ENCODE peak calls at places on chromosomes 2 and 18, in six cellular contexts. D is esophagus squamous epithelium, C is choroid plexus epithelial cell, U is endodermal cell, G is endothelial cell of umbilical vein, W is foreskin keratinocyte. K is an unnamed sample.

GRCh38 chr2:40103163-40103562 is 324.1 kb upstream of the THUMPD2 start:
- DNase-seq in U (no peak), C (peak; percentile 75), D (no peak), G (no peak), W (peak; percentile 68), K (peak; percentile 68)

GRCh38 chr2:165990846-165991245 is 37.3 kb upstream of the TTC21B start:
- DNase-seq in D (no peak), C (no peak), W (no peak), U (no peak), G (no peak), K (no peak)

GRCh38 chr2:105877945-105878344 is 133.2 kb downstream of the NCK2 start:
- DNase-seq in U (no peak), W (no peak), G (no peak), D (no peak), C (no peak), K (no peak)

GRCh38 chr2:201960300-201960699 is 73.4 kb upstream of the FZD7 start:
- DNase-seq in C (no peak), W (no peak), G (no peak), U (no peak), D (no peak), K (no peak)

GRCh38 chr2:237012577-237013237 is 73.0 kb upstream of the COPS8 start:
- DNase-seq in G (peak; percentile 96), D (no peak), C (peak; percentile 87), U (no peak), W (no peak), K (no peak)

GRCh38 chr2:21939961-21940360 is 816.2 kb downstream of the TDRD15 start:
- DNase-seq in W (no peak), C (peak; percentile 1), D (no peak), G (no peak), U (no peak), K (peak; percentile 30)

GRCh38 chr18:22271030-22271429 is 101.6 kb downstream of the GATA6 start:
- DNase-seq in U (no peak), C (no peak), W (no peak), D (no peak), G (no peak), K (no peak)

GRCh38 chr2:188517549-188518255 is 226.0 kb downstream of the GULP1 start:
- DNase-seq in W (peak; percentile 6), G (no peak), U (no peak), C (no peak), D (no peak), K (no peak)

GRCh38 chr2:202639233-202639632 is 4.5 kb downstream of the FAM117B start:
- DNase-seq in W (no peak), U (no peak), G (no peak), D (no peak), C (no peak), K (no peak)

GRCh38 chr2:328761-329160 is 40.9 kb upstream of the ALKAL2 start:
- DNase-seq in G (no peak), W (peak; percentile 51), C (peak; percentile 47), D (no peak), U (no peak), K (peak; percentile 61)

GRCh38 chr2:66170681-66171234 is 264.2 kb upstream of the MEIS1 start:
- DNase-seq in C (no peak), D (no peak), U (no peak), W (peak; percentile 22), G (no peak), K (peak; percentile 85)

GRCh38 chr2:74522516-74522915 is 3.5 kb downstream of the DQX1 start:
- DNase-seq in W (no peak), C (no peak), U (no peak), D (no peak), G (no peak), K (no peak)

GRCh38 chr18:59022167-59022945 is 117.3 kb upstream of the SEC11C start:
- DNase-seq in G (no peak), D (no peak), W (no peak), C (no peak), U (peak; percentile 15), K (no peak)

GRCh38 chr18:47458483-47458882 is 207.0 kb upstream of the SKOR2 start:
- DNase-seq in D (no peak), C (no peak), U (no peak), W (no peak), G (no peak), K (no peak)

GRCh38 chr2:160006466-160006865 is 55.9 kb downstream of the PLA2R1 start:
- DNase-seq in G (no peak), D (no peak), W (no peak), U (no peak), C (peak; percentile 17), K (no peak)

GRCh38 chr2:54429811-54430600 is 26.1 kb upstream of the SPTBN1 start:
- DNase-seq in C (no peak), G (peak; percentile 70), W (no peak), U (no peak), D (no peak), K (no peak)

GRCh38 chr18:21704603-21705364 is at the start of gene ABHD3:
- DNase-seq in G (peak; percentile 88), D (peak; percentile 52), U (peak; percentile 96), C (peak; percentile 91), W (peak; percentile 82), K (peak; percentile 92)

GRCh38 chr18:74380916-74381315 is 65.3 kb downstream of the C18orf63 start:
- DNase-seq in D (no peak), C (no peak), W (no peak), U (no peak), G (no peak), K (no peak)

GRCh38 chr2:112959109-112959591 is 18.7 kb upstream of the IL36G start:
- DNase-seq in C (no peak), G (no peak), W (peak; percentile 13), D (no peak), U (peak; percentile 74), K (no peak)

GRCh38 chr2:237092920-237093781 is 7.5 kb downstream of the COPS8 start:
- DNase-seq in W (peak; percentile 40), C (peak; percentile 90), D (no peak), U (no peak), G (peak; percentile 84), K (peak; percentile 86)

GRCh38 chr2:70043252-70043875 is 43.9 kb upstream of the PCBP1 start:
- DNase-seq in U (no peak), D (peak; percentile 12), C (no peak), G (no peak), W (no peak), K (no peak)

GRCh38 chr2:54083021-54083420 is 32.4 kb upstream of the ACYP2 start:
- DNase-seq in D (no peak), C (no peak), U (peak; percentile 56), G (no peak), W (no peak), K (no peak)

GRCh38 chr2:136246086-136246669 is 128.2 kb upstream of the CXCR4 start:
- DNase-seq in W (no peak), C (peak; percentile 43), D (peak; percentile 18), U (peak; percentile 77), G (peak; percentile 29), K (peak; percentile 33)

GRCh38 chr2:107276034-107276433 is 390.1 kb upstream of the ST6GAL2 start:
- DNase-seq in G (no peak), W (no peak), U (no peak), C (peak; percentile 2), D (no peak), K (no peak)

GRCh38 chr18:78506031-78506461 is 473.6 kb upstream of the SALL3 start:
- DNase-seq in U (peak; percentile 88), G (no peak), C (no peak), W (no peak), D (no peak), K (no peak)

DNA sequence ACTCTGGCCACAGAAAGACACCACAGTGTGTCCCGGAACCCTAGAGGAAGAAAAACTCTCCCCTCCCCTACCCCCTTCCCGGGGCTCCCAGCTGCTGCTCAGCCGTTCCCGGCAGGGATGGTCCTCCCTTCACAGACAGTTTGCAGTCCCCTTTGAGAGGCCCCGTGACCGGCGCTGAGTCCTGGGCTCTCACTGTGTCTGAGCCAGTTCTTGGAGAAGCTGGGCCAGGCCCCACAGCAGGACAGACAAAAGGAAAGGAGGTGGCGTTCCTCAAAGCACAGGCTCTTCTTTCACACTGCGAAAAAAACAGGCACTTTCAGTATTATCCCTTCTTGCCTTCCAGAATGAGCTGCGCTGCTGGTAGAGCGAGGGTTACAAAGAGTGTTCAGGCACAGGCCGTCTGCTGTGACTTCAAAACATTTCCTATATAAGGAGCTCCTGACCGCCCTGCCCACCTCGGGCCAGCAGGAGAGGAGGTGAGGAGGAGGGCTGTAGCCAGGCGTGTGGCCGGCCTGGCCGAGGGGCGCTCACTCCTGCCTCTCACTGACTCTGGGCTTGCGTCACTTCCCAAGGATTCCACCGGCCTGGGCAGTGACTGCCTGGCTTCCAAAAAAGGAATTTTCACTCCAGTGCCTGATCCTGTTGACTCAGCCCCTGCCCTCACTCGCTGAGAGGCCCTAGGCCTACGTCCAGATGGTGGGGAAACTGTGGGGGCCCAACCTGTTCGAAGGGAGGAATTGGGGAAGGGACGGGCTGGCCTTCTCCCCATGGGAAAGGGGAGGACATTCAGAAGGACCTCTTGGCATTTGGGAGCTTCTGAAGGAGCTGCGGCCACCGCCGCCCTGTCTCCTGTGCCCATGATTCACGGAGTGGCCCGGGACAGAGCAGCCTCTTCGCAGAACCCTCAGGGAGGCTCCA is 24.9 kb downstream of the CIDEA start:
- DNase-seq in U (peak; percentile 94), C (peak; percentile 95), G (peak; percentile 93), W (peak; percentile 75), D (no peak), K (peak; percentile 85)
- TF ChIP-seq CTCF in U (peak; percentile 32), C (no peak), G (peak; percentile 23), W (no peak), D (no peak), K (no peak)

DNA sequence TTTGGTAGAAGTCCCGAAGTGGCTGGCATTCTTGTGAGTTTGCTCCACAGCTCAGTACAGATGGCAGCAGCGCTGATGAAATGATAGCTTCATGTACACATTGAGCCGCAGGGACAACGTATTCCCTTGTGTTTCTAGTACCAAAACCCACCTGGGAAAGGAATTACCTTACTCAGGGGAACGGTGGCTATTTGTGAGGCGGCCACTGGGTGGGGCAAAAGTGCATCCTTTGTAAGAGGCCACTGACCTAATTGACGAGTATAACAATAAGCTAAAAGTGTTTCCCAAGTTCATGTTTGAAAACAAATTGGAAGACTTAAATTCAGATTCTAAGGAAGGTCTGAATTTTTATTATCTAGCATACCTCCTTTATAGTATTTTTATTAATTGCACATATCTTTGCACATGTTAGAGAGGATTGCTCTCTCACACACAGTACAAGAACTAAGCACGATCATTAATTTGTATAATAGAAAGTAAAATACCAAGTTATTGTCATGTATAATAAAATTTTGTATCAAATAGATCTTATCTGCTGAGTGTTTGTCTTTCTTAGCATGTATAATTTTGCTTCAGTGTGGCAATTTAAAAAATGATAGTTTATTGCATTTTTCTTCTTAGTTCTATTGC is 25.3 kb upstream of the CDH7 start:
- DNase-seq in U (peak; percentile 89), D (no peak), W (no peak), C (peak; percentile 13), G (no peak), K (peak; percentile 61)
- TF ChIP-seq CTCF in U (peak; percentile 84), D (no peak), W (peak; percentile 21), C (peak; percentile 56), G (no peak), K (peak; percentile 34)

DNA sequence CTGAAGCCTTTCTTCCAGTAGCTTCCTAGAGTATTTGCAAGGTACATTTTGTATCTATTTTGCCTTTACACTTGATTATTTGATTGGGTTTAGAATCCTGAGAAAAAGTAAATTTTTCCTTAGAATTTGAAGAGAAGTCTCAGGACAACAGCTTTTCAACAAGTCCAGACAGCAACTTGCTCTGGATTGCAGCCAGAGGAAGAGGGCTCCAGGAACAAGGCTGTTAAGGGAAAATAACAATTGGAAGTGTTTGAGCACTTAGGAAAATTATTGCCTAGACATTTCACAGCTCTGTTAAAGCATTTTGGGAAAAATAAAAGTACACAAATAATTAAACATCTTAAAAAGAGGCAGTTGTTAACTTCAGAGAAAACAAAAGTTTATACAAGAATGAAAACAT is 58.3 kb upstream of the RAPGEF4 start:
- DNase-seq in U (no peak), C (no peak), D (no peak), W (peak; percentile 56), G (peak; percentile 74), K (peak; percentile 56)
- TF ChIP-seq CTCF in U (no peak), C (no peak), D (no peak), W (no peak), G (no peak), K (no peak)

GRCh38 chr2:24881623-24882022 is 38.4 kb downstream of the ADCY3 start:
- DNase-seq in C (no peak), D (no peak), W (no peak), U (no peak), G (no peak), K (no peak)
- TF ChIP-seq CTCF in C (peak; percentile 25), D (no peak), W (peak; percentile 21), U (peak; percentile 62), G (no peak), K (no peak)

K was measured in MCF 10A.